ENCODE peak calls at places on chromosomes 3 and 15, in nine cellular contexts. One of them, this sample, is unnamed.

GRCh38 chr15:68484696-68485400 is 52.9 kb upstream of the ITGA11 start:
- DNase-seq in ovary: peak; percentile 39
- DNase-seq in gastrocnemius medialis: peak; percentile 21
- DNase-seq in GM12878: no peak
- DNase-seq in stomach: no peak
- DNase-seq in A549: no peak
- DNase-seq in uterus: peak; percentile 64
- DNase-seq in heart left ventricle: no peak
- DNase-seq in adrenal gland: no peak
- DNase-seq in this sample: no peak

GRCh38 chr15:29568840-29569532 is 253.3 kb downstream of the TJP1 start:
- DNase-seq in ovary: no peak
- DNase-seq in gastrocnemius medialis: no peak
- DNase-seq in GM12878: no peak
- DNase-seq in stomach: no peak
- DNase-seq in A549: peak; percentile 81
- DNase-seq in uterus: no peak
- DNase-seq in heart left ventricle: no peak
- DNase-seq in adrenal gland: no peak
- DNase-seq in this sample: no peak

GRCh38 chr3:139934557-139935070 is 371 bp upstream of the CLSTN2 start:
- DNase-seq in ovary: peak; percentile 80
- DNase-seq in gastrocnemius medialis: peak; percentile 29
- DNase-seq in GM12878: no peak
- DNase-seq in stomach: no peak
- DNase-seq in A549: peak; percentile 37
- DNase-seq in uterus: peak; percentile 52
- DNase-seq in heart left ventricle: peak; percentile 83
- DNase-seq in adrenal gland: peak; percentile 75
- DNase-seq in this sample: peak; percentile 50

GRCh38 chr3:132326251-132326650 is 9.0 kb downstream of the ACP3 start:
- DNase-seq in ovary: no peak
- DNase-seq in gastrocnemius medialis: no peak
- DNase-seq in GM12878: no peak
- DNase-seq in stomach: no peak
- DNase-seq in A549: no peak
- DNase-seq in uterus: no peak
- DNase-seq in heart left ventricle: no peak
- DNase-seq in adrenal gland: no peak
- DNase-seq in this sample: no peak

GRCh38 chr15:49712846-49713450 is 92.1 kb downstream of the DTWD1 start:
- DNase-seq in ovary: no peak
- DNase-seq in gastrocnemius medialis: no peak
- DNase-seq in GM12878: no peak
- DNase-seq in stomach: no peak
- DNase-seq in A549: no peak
- DNase-seq in uterus: no peak
- DNase-seq in heart left ventricle: no peak
- DNase-seq in adrenal gland: no peak
- DNase-seq in this sample: no peak

GRCh38 chr3:100073555-100074307 is 40.6 kb downstream of the FILIP1L start:
- DNase-seq in ovary: peak; percentile 58
- DNase-seq in gastrocnemius medialis: no peak
- DNase-seq in GM12878: no peak
- DNase-seq in stomach: no peak
- DNase-seq in A549: no peak
- DNase-seq in uterus: peak; percentile 56
- DNase-seq in heart left ventricle: peak; percentile 63
- DNase-seq in adrenal gland: no peak
- DNase-seq in this sample: peak; percentile 43

GRCh38 chr15:68768321-68768720 is 52.4 kb downstream of the ANP32A start:
- DNase-seq in ovary: no peak
- DNase-seq in gastrocnemius medialis: no peak
- DNase-seq in GM12878: no peak
- DNase-seq in stomach: no peak
- DNase-seq in A549: peak; percentile 38
- DNase-seq in uterus: no peak
- DNase-seq in heart left ventricle: no peak
- DNase-seq in adrenal gland: no peak
- DNase-seq in this sample: no peak

GRCh38 chr15:45714501-45715488 is 80.0 kb downstream of the SQOR start:
- DNase-seq in ovary: peak; percentile 28
- DNase-seq in gastrocnemius medialis: no peak
- DNase-seq in GM12878: no peak
- DNase-seq in stomach: peak; percentile 69
- DNase-seq in A549: peak; percentile 60
- DNase-seq in uterus: peak; percentile 72
- DNase-seq in heart left ventricle: peak; percentile 66
- DNase-seq in adrenal gland: peak; percentile 44
- DNase-seq in this sample: peak; percentile 62

GRCh38 chr3:140753865-140754754 is 76.2 kb downstream of the TRIM42 start:
- DNase-seq in ovary: no peak
- DNase-seq in gastrocnemius medialis: no peak
- DNase-seq in GM12878: peak; percentile 87
- DNase-seq in stomach: no peak
- DNase-seq in A549: no peak
- DNase-seq in uterus: no peak
- DNase-seq in heart left ventricle: no peak
- DNase-seq in adrenal gland: no peak
- DNase-seq in this sample: no peak

GRCh38 chr15:25184356-25185155 is 229.8 kb downstream of the SNRPN start:
- DNase-seq in ovary: no peak
- DNase-seq in gastrocnemius medialis: peak; percentile 4
- DNase-seq in GM12878: no peak
- DNase-seq in stomach: no peak
- DNase-seq in A549: no peak
- DNase-seq in uterus: no peak
- DNase-seq in heart left ventricle: peak; percentile 46
- DNase-seq in adrenal gland: peak; percentile 2
- DNase-seq in this sample: peak; percentile 19

GRCh38 chr15:86852741-86853140 is 773.1 kb downstream of the AGBL1 start:
- DNase-seq in ovary: no peak
- DNase-seq in gastrocnemius medialis: no peak
- DNase-seq in GM12878: no peak
- DNase-seq in stomach: no peak
- DNase-seq in A549: no peak
- DNase-seq in uterus: no peak
- DNase-seq in heart left ventricle: no peak
- DNase-seq in adrenal gland: no peak
- DNase-seq in this sample: no peak

GRCh38 chr15:78256044-78256437 is 8.3 kb upstream of the DNAJA4 start:
- DNase-seq in ovary: no peak
- DNase-seq in gastrocnemius medialis: no peak
- DNase-seq in GM12878: no peak
- DNase-seq in stomach: no peak
- DNase-seq in A549: no peak
- DNase-seq in uterus: no peak
- DNase-seq in heart left ventricle: no peak
- DNase-seq in adrenal gland: no peak
- DNase-seq in this sample: no peak

GRCh38 chr3:47512416-47513124 is 942 bp downstream of the ELP6 start:
- DNase-seq in ovary: peak; percentile 32
- DNase-seq in gastrocnemius medialis: no peak
- DNase-seq in GM12878: no peak
- DNase-seq in stomach: no peak
- DNase-seq in A549: no peak
- DNase-seq in uterus: peak; percentile 33
- DNase-seq in heart left ventricle: no peak
- DNase-seq in adrenal gland: peak; percentile 29
- DNase-seq in this sample: peak; percentile 29

GRCh38 chr3:126512916-126513650 is 4.5 kb downstream of the UROC1 start:
- DNase-seq in ovary: no peak
- DNase-seq in gastrocnemius medialis: no peak
- DNase-seq in GM12878: no peak
- DNase-seq in stomach: no peak
- DNase-seq in A549: no peak
- DNase-seq in uterus: no peak
- DNase-seq in heart left ventricle: peak; percentile 45
- DNase-seq in adrenal gland: no peak
- DNase-seq in this sample: peak; percentile 28

GRCh38 chr3:53243785-53244184 is 12.0 kb downstream of the TKT start:
- DNase-seq in ovary: no peak
- DNase-seq in gastrocnemius medialis: no peak
- DNase-seq in GM12878: no peak
- DNase-seq in stomach: no peak
- DNase-seq in A549: no peak
- DNase-seq in uterus: no peak
- DNase-seq in heart left ventricle: no peak
- DNase-seq in adrenal gland: no peak
- DNase-seq in this sample: no peak

GRCh38 chr15:71201471-71201870 is 86.2 kb downstream of the THSD4 start:
- DNase-seq in ovary: peak; percentile 21
- DNase-seq in gastrocnemius medialis: no peak
- DNase-seq in GM12878: no peak
- DNase-seq in stomach: peak; percentile 38
- DNase-seq in A549: peak; percentile 29
- DNase-seq in uterus: no peak
- DNase-seq in heart left ventricle: no peak
- DNase-seq in adrenal gland: no peak
- DNase-seq in this sample: no peak

GRCh38 chr3:128483657-128484403 is 9.2 kb downstream of the GATA2 start:
- DNase-seq in ovary: no peak
- DNase-seq in gastrocnemius medialis: no peak
- DNase-seq in GM12878: no peak
- DNase-seq in stomach: no peak
- DNase-seq in A549: no peak
- DNase-seq in uterus: peak; percentile 39
- DNase-seq in heart left ventricle: peak; percentile 62
- DNase-seq in adrenal gland: no peak
- DNase-seq in this sample: no peak
- H3K4me1 ChIP-seq in ovary: peaks cover 13% of the 10 kb centered on the region
- H3K4me1 ChIP-seq in gastrocnemius medialis: peaks cover 25% of the 10 kb centered on the region
- H3K4me1 ChIP-seq in GM12878: no peaks in the 10 kb centered on the region
- H3K4me1 ChIP-seq in stomach: peaks cover 25% of the 10 kb centered on the region
- H3K4me1 ChIP-seq in A549: peaks cover 16% of the 10 kb centered on the region
- H3K4me1 ChIP-seq in uterus: peaks cover 26% of the 10 kb centered on the region
- H3K4me1 ChIP-seq in heart left ventricle: peaks cover 48% of the 10 kb centered on the region
- H3K4me1 ChIP-seq in adrenal gland: peaks cover 37% of the 10 kb centered on the region
- H3K4me1 ChIP-seq in this sample: peaks cover 24% of the 10 kb centered on the region

DNA sequence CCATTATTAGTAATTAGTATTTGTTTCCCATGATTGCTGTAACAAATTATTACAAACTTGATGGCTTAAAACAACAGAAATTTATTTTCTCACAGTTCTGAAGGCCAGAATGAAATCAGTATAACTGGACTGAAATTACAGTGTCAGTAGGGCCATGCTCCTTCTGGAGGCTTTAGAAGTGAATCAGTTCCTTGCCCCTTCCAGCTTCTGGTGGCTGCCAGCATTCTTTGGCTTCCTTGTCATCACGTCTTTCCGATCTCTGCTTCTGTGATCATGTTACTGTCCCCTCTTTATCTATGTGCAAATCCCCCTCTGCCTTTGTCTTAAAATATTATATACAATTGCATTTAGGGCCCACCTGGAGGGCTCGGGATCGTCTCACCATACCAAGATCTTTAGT is 92.0 kb downstream of the FOXB1 start:
- DNase-seq in ovary: no peak
- DNase-seq in gastrocnemius medialis: no peak
- DNase-seq in GM12878: no peak
- DNase-seq in stomach: no peak
- DNase-seq in A549: no peak
- DNase-seq in uterus: no peak
- DNase-seq in heart left ventricle: no peak
- DNase-seq in adrenal gland: no peak
- DNase-seq in this sample: no peak
- H3K4me3 ChIP-seq in ovary: no peak overlapping the region
- H3K4me3 ChIP-seq in gastrocnemius medialis: no peak overlapping the region
- H3K4me3 ChIP-seq in GM12878: no peak overlapping the region
- H3K4me3 ChIP-seq in stomach: no peak overlapping the region
- H3K4me3 ChIP-seq in A549: no peak overlapping the region
- H3K4me3 ChIP-seq in uterus: no peak overlapping the region
- H3K4me3 ChIP-seq in heart left ventricle: no peak overlapping the region
- H3K4me3 ChIP-seq in adrenal gland: no peak overlapping the region
- H3K4me3 ChIP-seq in this sample: no peak overlapping the region

GRCh38 chr15:40691737-40692136 is 3.2 kb upstream of the RAD51 start:
- DNase-seq in ovary: no peak
- DNase-seq in gastrocnemius medialis: no peak
- DNase-seq in GM12878: no peak
- DNase-seq in stomach: no peak
- DNase-seq in A549: peak; percentile 39
- DNase-seq in uterus: no peak
- DNase-seq in heart left ventricle: no peak
- DNase-seq in adrenal gland: no peak
- DNase-seq in this sample: no peak
- TF ChIP-seq POLR2A in ovary: no peak
- TF ChIP-seq POLR2A in gastrocnemius medialis: no peak
- TF ChIP-seq POLR2A in GM12878: no peak
- TF ChIP-seq POLR2A in stomach: no peak
- TF ChIP-seq POLR2A in A549: no peak
- TF ChIP-seq POLR2A in uterus: no peak
- TF ChIP-seq POLR2A in heart left ventricle: no peak
- TF ChIP-seq POLR2A in adrenal gland: no peak
- TF ChIP-seq POLR2A in this sample: no peak

DNA sequence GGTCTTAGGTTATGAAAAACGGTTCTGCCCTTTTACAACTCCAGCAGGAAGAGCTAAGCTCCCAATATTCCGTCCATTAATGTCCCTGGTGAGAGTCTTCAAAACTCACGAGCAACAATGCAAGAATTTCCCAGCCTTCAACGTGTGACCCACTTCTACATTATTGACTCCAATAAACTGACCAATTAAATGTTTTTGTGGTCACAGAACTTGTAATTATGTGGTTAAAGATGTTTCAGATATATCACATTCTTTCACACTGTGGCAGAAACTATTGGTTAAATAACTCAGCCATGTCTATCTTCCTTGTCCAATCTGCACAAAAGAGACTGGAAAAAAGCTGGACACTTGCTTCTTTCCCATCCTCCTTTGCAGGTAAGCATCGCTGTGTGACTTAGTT is 286.6 kb upstream of the ADAMTS9 start:
- DNase-seq in ovary: no peak
- DNase-seq in gastrocnemius medialis: no peak
- DNase-seq in GM12878: no peak
- DNase-seq in stomach: no peak
- DNase-seq in A549: no peak
- DNase-seq in uterus: no peak
- DNase-seq in heart left ventricle: no peak
- DNase-seq in adrenal gland: no peak
- DNase-seq in this sample: no peak
- H3K4me1 ChIP-seq in ovary: peaks cover 6% of the 10 kb centered on the region
- H3K4me1 ChIP-seq in gastrocnemius medialis: peaks cover 7% of the 10 kb centered on the region
- H3K4me1 ChIP-seq in GM12878: no peaks in the 10 kb centered on the region
- H3K4me1 ChIP-seq in stomach: no peaks in the 10 kb centered on the region
- H3K4me1 ChIP-seq in A549: no peaks in the 10 kb centered on the region
- H3K4me1 ChIP-seq in uterus: no peaks in the 10 kb centered on the region
- H3K4me1 ChIP-seq in heart left ventricle: no peaks in the 10 kb centered on the region
- H3K4me1 ChIP-seq in adrenal gland: no peaks in the 10 kb centered on the region
- H3K4me1 ChIP-seq in this sample: no peaks in the 10 kb centered on the region

DNA sequence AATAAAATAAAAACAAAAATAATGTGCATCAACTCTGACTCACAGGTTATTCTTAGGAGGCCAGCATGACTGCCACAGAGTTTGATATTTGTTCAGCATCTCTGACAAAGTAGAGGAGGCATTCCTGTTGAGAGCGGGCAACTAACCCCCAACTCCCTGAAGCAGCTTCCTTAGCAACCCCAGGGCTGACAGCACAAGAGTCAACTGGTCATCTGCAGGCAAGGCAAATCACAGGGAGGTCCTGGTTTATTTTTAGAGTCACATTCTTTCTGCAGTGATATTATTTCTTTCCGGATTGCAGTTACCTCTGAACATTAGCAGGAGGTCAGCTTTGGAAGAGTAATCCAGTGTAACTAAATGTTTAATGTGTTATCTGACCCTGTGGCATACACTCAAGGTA is 273.0 kb downstream of the PLCL2 start:
- DNase-seq in ovary: no peak
- DNase-seq in gastrocnemius medialis: no peak
- DNase-seq in GM12878: no peak
- DNase-seq in stomach: no peak
- DNase-seq in A549: peak; percentile 27
- DNase-seq in uterus: no peak
- DNase-seq in heart left ventricle: no peak
- DNase-seq in adrenal gland: no peak
- DNase-seq in this sample: no peak
- H3K4me3 ChIP-seq in ovary: no peak overlapping the region
- H3K4me3 ChIP-seq in gastrocnemius medialis: no peak overlapping the region
- H3K4me3 ChIP-seq in GM12878: no peak overlapping the region
- H3K4me3 ChIP-seq in stomach: no peak overlapping the region
- H3K4me3 ChIP-seq in A549: no peak overlapping the region
- H3K4me3 ChIP-seq in uterus: no peak overlapping the region
- H3K4me3 ChIP-seq in heart left ventricle: no peak overlapping the region
- H3K4me3 ChIP-seq in adrenal gland: no peak overlapping the region
- H3K4me3 ChIP-seq in this sample: no peak overlapping the region